ENCODE peak calls at places on chromosomes 3 and 15, in ten cellular contexts. L is naive thymus-derived CD4-positive, alpha-beta T cell; J is kidney tubule cell; R is dermis blood vessel endothelial cell; A is fibroblast of mammary gland; N is IMR-90; F is fibroblast of lung; C is transverse colon; H is NCI-H446; X is NCI-H1417. Z is an unnamed sample.
A peak's percentile ranks its signal among the peaks of the same experiment; 100 is the strongest.

GRCh38 chr3:131174752-131175151 is 148.1 kb downstream of the NEK11 start:
- DNase-seq in L (peak; percentile 22), J (peak; percentile 60), R (no peak), A (peak; percentile 22), N (no peak), F (peak; percentile 42), C (no peak), H (no peak), X (no peak), Z (peak; percentile 25)

GRCh38 chr15:97446138-97446537 is 514.4 kb upstream of the ARRDC4 start:
- DNase-seq in L (no peak), J (no peak), R (no peak), A (no peak), N (no peak), F (no peak), C (no peak), H (no peak), X (no peak), Z (no peak)

GRCh38 chr3:168951884-168952283 is 711.6 kb downstream of the MECOM start:
- DNase-seq in L (no peak), J (peak; percentile 18), R (peak; percentile 11), A (no peak), N (no peak), F (no peak), C (no peak), H (no peak), X (no peak), Z (no peak)

GRCh38 chr15:63488432-63488910 is 15.9 kb upstream of the USP3 start:
- DNase-seq in L (no peak), J (no peak), R (no peak), A (no peak), N (no peak), F (no peak), C (no peak), H (no peak), X (no peak), Z (no peak)

GRCh38 chr15:36356978-36357582 is 222.3 kb upstream of the CDIN1 start:
- DNase-seq in L (no peak), J (no peak), R (peak; percentile 14), A (peak; percentile 84), N (peak; percentile 82), F (peak; percentile 98), C (no peak), H (peak; percentile 38), X (no peak), Z (no peak)

GRCh38 chr3:64686446-64686908 is 1.3 kb downstream of the ADAMTS9 start:
- DNase-seq in L (no peak), J (peak; percentile 81), R (peak; percentile 82), A (peak; percentile 64), N (peak; percentile 52), F (peak; percentile 67), C (peak; percentile 39), H (no peak), X (no peak), Z (no peak)

GRCh38 chr15:65957451-65957850 is 88.2 kb downstream of the RAB11A start:
- DNase-seq in L (no peak), J (no peak), R (no peak), A (no peak), N (no peak), F (no peak), C (no peak), H (no peak), X (peak; percentile 12), Z (no peak)

GRCh38 chr3:193225726-193226125 is 15.3 kb upstream of the PLAAT1 start:
- DNase-seq in L (no peak), J (no peak), R (no peak), A (no peak), N (no peak), F (no peak), C (no peak), H (no peak), X (no peak), Z (no peak)

GRCh38 chr15:68629519-68630204 is 50.9 kb downstream of the CORO2B start:
- DNase-seq in L (no peak), J (no peak), R (no peak), A (no peak), N (no peak), F (no peak), C (no peak), H (no peak), X (no peak), Z (no peak)

GRCh38 chr15:52350423-52350822 is 54.8 kb upstream of the MYO5C start:
- DNase-seq in L (no peak), J (no peak), R (no peak), A (no peak), N (no peak), F (no peak), C (no peak), H (no peak), X (no peak), Z (no peak)

GRCh38 chr15:74317820-74318375 is 49.5 kb downstream of the CYP11A1 start:
- DNase-seq in L (no peak), J (peak; percentile 71), R (peak; percentile 58), A (peak; percentile 88), N (peak; percentile 87), F (peak; percentile 87), C (peak; percentile 43), H (no peak), X (peak; percentile 87), Z (no peak)

GRCh38 chr15:42450434-42450790 is 40.5 kb downstream of the ZNF106 start:
- DNase-seq in L (no peak), J (no peak), R (no peak), A (no peak), N (no peak), F (no peak), C (no peak), H (no peak), X (no peak), Z (no peak)

GRCh38 chr3:107416138-107416537 is 38.9 kb downstream of the CCDC54 start:
- DNase-seq in L (no peak), J (no peak), R (no peak), A (no peak), N (peak; percentile 16), F (peak; percentile 68), C (no peak), H (no peak), X (no peak), Z (no peak)

GRCh38 chr3:100825574-100825973 is 116.3 kb downstream of the TFG start:
- DNase-seq in L (no peak), J (no peak), R (peak; percentile 75), A (no peak), N (no peak), F (no peak), C (no peak), H (no peak), X (no peak), Z (no peak)

GRCh38 chr3:172467170-172467824 is 19.0 kb upstream of the GHSR start:
- DNase-seq in L (no peak), J (peak; percentile 84), R (peak; percentile 89), A (peak; percentile 80), N (peak; percentile 66), F (peak; percentile 81), C (no peak), H (no peak), X (no peak), Z (no peak)

GRCh38 chr3:71130516-71131384 is 452.8 kb downstream of the FOXP1 start:
- DNase-seq in L (peak; percentile 90), J (peak; percentile 86), R (peak; percentile 74), A (peak; percentile 82), N (peak; percentile 83), F (peak; percentile 90), C (peak; percentile 79), H (no peak), X (peak; percentile 29), Z (peak; percentile 63)

GRCh38 chr3:177724020-177724638 is 526.8 kb upstream of the TBL1XR1 start:
- DNase-seq in L (no peak), J (no peak), R (peak; percentile 45), A (no peak), N (no peak), F (no peak), C (peak; percentile 38), H (peak; percentile 90), X (no peak), Z (peak; percentile 49)

GRCh38 chr15:41850482-41851166 is 12.0 kb downstream of the PLA2G4B start:
- DNase-seq in L (no peak), J (no peak), R (no peak), A (no peak), N (no peak), F (no peak), C (no peak), H (no peak), X (no peak), Z (no peak)

GRCh38 chr3:185637388-185637787 is 51.3 kb downstream of the SENP2 start:
- DNase-seq in L (no peak), J (no peak), R (no peak), A (no peak), N (no peak), F (no peak), C (no peak), H (no peak), X (no peak), Z (no peak)

GRCh38 chr3:143134446-143134845 is 14.9 kb downstream of the CHST2 start:
- DNase-seq in L (no peak), J (no peak), R (peak; percentile 13), A (no peak), N (no peak), F (peak; percentile 47), C (no peak), H (peak; percentile 36), X (peak; percentile 30), Z (no peak)

GRCh38 chr15:95175914-95176658 is 944.7 kb downstream of the MCTP2 start:
- DNase-seq in L (no peak), J (no peak), R (peak; percentile 83), A (peak; percentile 95), N (peak; percentile 70), F (peak; percentile 74), C (no peak), H (no peak), X (no peak), Z (no peak)

GRCh38 chr3:150286390-150287147 is 121.5 kb upstream of the TSC22D2 start:
- DNase-seq in L (peak; percentile 61), J (peak; percentile 74), R (peak; percentile 82), A (peak; percentile 63), N (peak; percentile 51), F (peak; percentile 60), C (no peak), H (no peak), X (peak; percentile 15), Z (no peak)

GRCh38 chr3:139934557-139935070 is 371 bp upstream of the CLSTN2 start:
- DNase-seq in L (no peak), J (peak; percentile 77), R (peak; percentile 6), A (no peak), N (no peak), F (peak; percentile 57), C (peak; percentile 14), H (peak; percentile 79), X (peak; percentile 72), Z (no peak)

GRCh38 chr3:61172684-61173083 is 78.6 kb downstream of the FHIT start:
- DNase-seq in L (no peak), J (peak; percentile 25), R (no peak), A (no peak), N (no peak), F (no peak), C (no peak), H (no peak), X (no peak), Z (peak; percentile 58)

GRCh38 chr3:172596394-172596706 is 73.1 kb upstream of the TNFSF10 start:
- DNase-seq in L (no peak), J (no peak), R (no peak), A (no peak), N (no peak), F (no peak), C (no peak), H (no peak), X (no peak), Z (no peak)

GRCh38 chr3:186432189-186432588 is 70.2 kb upstream of the DGKG start:
- DNase-seq in L (no peak), J (peak; percentile 79), R (no peak), A (peak; percentile 36), N (peak; percentile 11), F (no peak), C (no peak), H (no peak), X (no peak), Z (no peak)

GRCh38 chr3:107216711-107217110 is 160.5 kb upstream of the CCDC54 start:
- DNase-seq in L (no peak), J (no peak), R (no peak), A (peak; percentile 99), N (peak; percentile 91), F (peak; percentile 99), C (no peak), H (no peak), X (no peak), Z (no peak)

GRCh38 chr3:64114651-64115050 is 91.4 kb upstream of the PSMD6 start:
- DNase-seq in L (no peak), J (no peak), R (no peak), A (no peak), N (no peak), F (peak; percentile 10), C (no peak), H (no peak), X (no peak), Z (no peak)